ENCODE peak calls at places on chromosome 19, in eight cellular contexts. One of them, this sample, is unnamed. For H3K4me1, the result is how much of the 10 kb centered on the place peaks cover.

GRCh38 chr19:38319421-38320258 is at the start of gene KCNK6:
- DNase-seq in thoracic aorta: no peak
- DNase-seq in BE2C: no peak
- DNase-seq in CD8-positive, alpha-beta T cell: peak
- DNase-seq in heart left ventricle: peak
- DNase-seq in right cardiac atrium: peak
- DNase-seq in heart right ventricle: peak
- DNase-seq in body of pancreas: peak
- DNase-seq in this sample: peak

GRCh38 chr19:38993271-38993670 is 17.7 kb upstream of the FBXO17 start:
- DNase-seq in body of pancreas: no peak
- DNase-seq in thoracic aorta: no peak
- DNase-seq in heart right ventricle: no peak
- DNase-seq in right cardiac atrium: no peak
- DNase-seq in CD8-positive, alpha-beta T cell: no peak
- DNase-seq in heart left ventricle: no peak
- DNase-seq in BE2C: no peak
- DNase-seq in this sample: no peak

GRCh38 chr19:53808710-53809125 is 15.4 kb downstream of the NLRP12 start:
- DNase-seq in heart right ventricle: no peak
- DNase-seq in CD8-positive, alpha-beta T cell: no peak
- DNase-seq in thoracic aorta: no peak
- DNase-seq in BE2C: no peak
- DNase-seq in right cardiac atrium: no peak
- DNase-seq in heart left ventricle: no peak
- DNase-seq in body of pancreas: no peak
- DNase-seq in this sample: no peak

GRCh38 chr19:45553464-45553863 is 31.1 kb downstream of the OPA3 start:
- DNase-seq in CD8-positive, alpha-beta T cell: no peak
- DNase-seq in right cardiac atrium: no peak
- DNase-seq in thoracic aorta: no peak
- DNase-seq in body of pancreas: peak
- DNase-seq in heart right ventricle: no peak
- DNase-seq in heart left ventricle: no peak
- DNase-seq in BE2C: peak
- DNase-seq in this sample: no peak

GRCh38 chr19:662207-662961 is 630 bp downstream of the RNF126 start:
- DNase-seq in heart right ventricle: no peak
- DNase-seq in heart left ventricle: peak
- DNase-seq in right cardiac atrium: no peak
- DNase-seq in CD8-positive, alpha-beta T cell: peak
- DNase-seq in thoracic aorta: no peak
- DNase-seq in body of pancreas: peak
- DNase-seq in BE2C: peak
- DNase-seq in this sample: no peak

GRCh38 chr19:58381460-58382220 is 810 bp upstream of the ZNF837 start:
- DNase-seq in right cardiac atrium: peak
- DNase-seq in heart left ventricle: no peak
- DNase-seq in thoracic aorta: no peak
- DNase-seq in BE2C: no peak
- DNase-seq in body of pancreas: no peak
- DNase-seq in CD8-positive, alpha-beta T cell: no peak
- DNase-seq in heart right ventricle: no peak
- DNase-seq in this sample: peak

GRCh38 chr19:44356383-44357111 is at the start of gene ZNF112:
- DNase-seq in thoracic aorta: peak
- DNase-seq in BE2C: peak
- DNase-seq in body of pancreas: peak
- DNase-seq in heart left ventricle: peak
- DNase-seq in right cardiac atrium: peak
- DNase-seq in CD8-positive, alpha-beta T cell: no peak
- DNase-seq in heart right ventricle: peak
- DNase-seq in this sample: peak

GRCh38 chr19:6740589-6741348 is 1.3 kb downstream of the TRIP10 start:
- DNase-seq in thoracic aorta: no peak
- DNase-seq in BE2C: no peak
- DNase-seq in right cardiac atrium: peak
- DNase-seq in body of pancreas: peak
- DNase-seq in heart left ventricle: peak
- DNase-seq in heart right ventricle: peak
- DNase-seq in CD8-positive, alpha-beta T cell: peak
- DNase-seq in this sample: no peak

GRCh38 chr19:39558623-39559117 is 18.7 kb upstream of the EID2 start:
- DNase-seq in thoracic aorta: no peak
- DNase-seq in BE2C: no peak
- DNase-seq in CD8-positive, alpha-beta T cell: no peak
- DNase-seq in heart right ventricle: no peak
- DNase-seq in right cardiac atrium: no peak
- DNase-seq in heart left ventricle: no peak
- DNase-seq in body of pancreas: no peak
- DNase-seq in this sample: no peak

GRCh38 chr19:14404322-14404721 is 14.8 kb downstream of the DDX39A start:
- DNase-seq in BE2C: no peak
- DNase-seq in heart right ventricle: no peak
- DNase-seq in right cardiac atrium: no peak
- DNase-seq in body of pancreas: no peak
- DNase-seq in CD8-positive, alpha-beta T cell: no peak
- DNase-seq in heart left ventricle: no peak
- DNase-seq in thoracic aorta: no peak
- DNase-seq in this sample: no peak

GRCh38 chr19:42197375-42197817 is 20.1 kb downstream of the DEDD2 start:
- DNase-seq in thoracic aorta: no peak
- DNase-seq in body of pancreas: no peak
- DNase-seq in heart left ventricle: no peak
- DNase-seq in BE2C: no peak
- DNase-seq in right cardiac atrium: no peak
- DNase-seq in heart right ventricle: no peak
- DNase-seq in CD8-positive, alpha-beta T cell: no peak
- DNase-seq in this sample: no peak

GRCh38 chr19:31350033-31350692 is 927 bp upstream of the TSHZ3 start:
- DNase-seq in BE2C: no peak
- DNase-seq in body of pancreas: no peak
- DNase-seq in CD8-positive, alpha-beta T cell: no peak
- DNase-seq in thoracic aorta: no peak
- DNase-seq in heart right ventricle: peak
- DNase-seq in right cardiac atrium: peak
- DNase-seq in heart left ventricle: peak
- DNase-seq in this sample: no peak

GRCh38 chr19:45637890-45638667 is 1.1 kb downstream of the EML2 start:
- DNase-seq in CD8-positive, alpha-beta T cell: no peak
- DNase-seq in body of pancreas: peak
- DNase-seq in thoracic aorta: no peak
- DNase-seq in right cardiac atrium: peak
- DNase-seq in BE2C: no peak
- DNase-seq in heart right ventricle: no peak
- DNase-seq in heart left ventricle: no peak
- DNase-seq in this sample: no peak

GRCh38 chr19:38394488-38394887 is 6.0 kb downstream of the SPRED3 start:
- DNase-seq in BE2C: no peak
- DNase-seq in heart right ventricle: no peak
- DNase-seq in heart left ventricle: no peak
- DNase-seq in right cardiac atrium: no peak
- DNase-seq in body of pancreas: no peak
- DNase-seq in CD8-positive, alpha-beta T cell: peak
- DNase-seq in thoracic aorta: no peak
- DNase-seq in this sample: no peak

GRCh38 chr19:46725859-46726393 is 9.0 kb upstream of the PRKD2 start:
- DNase-seq in thoracic aorta: no peak
- DNase-seq in right cardiac atrium: peak
- DNase-seq in heart right ventricle: no peak
- DNase-seq in heart left ventricle: no peak
- DNase-seq in CD8-positive, alpha-beta T cell: no peak
- DNase-seq in body of pancreas: no peak
- DNase-seq in BE2C: no peak
- DNase-seq in this sample: no peak

GRCh38 chr19:46725036-46725820 is 8.3 kb upstream of the PRKD2 start:
- DNase-seq in BE2C: no peak
- DNase-seq in thoracic aorta: no peak
- DNase-seq in body of pancreas: no peak
- DNase-seq in right cardiac atrium: peak
- DNase-seq in heart left ventricle: no peak
- DNase-seq in heart right ventricle: no peak
- DNase-seq in CD8-positive, alpha-beta T cell: no peak
- DNase-seq in this sample: peak

GRCh38 chr19:46723023-46723461 is 6.1 kb upstream of the PRKD2 start:
- DNase-seq in heart left ventricle: no peak
- DNase-seq in body of pancreas: no peak
- DNase-seq in BE2C: no peak
- DNase-seq in heart right ventricle: no peak
- DNase-seq in CD8-positive, alpha-beta T cell: no peak
- DNase-seq in thoracic aorta: no peak
- DNase-seq in right cardiac atrium: peak
- DNase-seq in this sample: no peak

GRCh38 chr19:46723471-46723870 is 6.6 kb upstream of the PRKD2 start:
- DNase-seq in heart right ventricle: no peak
- DNase-seq in BE2C: no peak
- DNase-seq in body of pancreas: no peak
- DNase-seq in CD8-positive, alpha-beta T cell: no peak
- DNase-seq in thoracic aorta: no peak
- DNase-seq in heart left ventricle: no peak
- DNase-seq in right cardiac atrium: no peak
- DNase-seq in this sample: no peak

DNA sequence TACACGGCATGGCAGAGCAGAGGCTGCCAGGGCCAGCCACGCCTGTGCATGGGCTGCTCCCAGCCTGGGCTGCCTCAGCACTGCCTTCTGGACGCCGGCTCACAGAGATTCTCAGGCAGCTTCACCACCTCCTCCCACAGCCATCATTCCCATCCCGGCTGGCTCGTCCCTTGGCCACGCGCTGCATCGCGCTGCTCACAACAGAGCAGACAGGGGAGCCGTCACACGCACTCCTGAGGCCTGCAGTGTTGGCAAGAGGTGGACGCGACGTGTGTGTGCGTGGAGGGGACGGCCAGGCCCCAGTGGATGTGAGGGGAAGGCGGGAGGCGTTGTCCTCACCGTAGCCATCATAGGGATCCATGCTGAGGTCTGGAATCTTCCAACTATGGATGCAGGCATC is 7.6 kb upstream of the PRKD2 start:
- DNase-seq in right cardiac atrium: peak
- DNase-seq in body of pancreas: no peak
- DNase-seq in BE2C: no peak
- DNase-seq in heart left ventricle: no peak
- DNase-seq in thoracic aorta: no peak
- DNase-seq in CD8-positive, alpha-beta T cell: no peak
- DNase-seq in heart right ventricle: no peak
- DNase-seq in this sample: no peak
- H3K4me1 ChIP-seq in right cardiac atrium: under half
- H3K4me1 ChIP-seq in body of pancreas: under half
- H3K4me1 ChIP-seq in BE2C: under half
- H3K4me1 ChIP-seq in heart left ventricle: under half
- H3K4me1 ChIP-seq in thoracic aorta: under half
- H3K4me1 ChIP-seq in CD8-positive, alpha-beta T cell: under half
- H3K4me1 ChIP-seq in heart right ventricle: under half
- H3K4me1 ChIP-seq in this sample: under half

GRCh38 chr19:40716031-40716654 is 543 bp downstream of the COQ8B start:
- DNase-seq in heart left ventricle: no peak
- DNase-seq in body of pancreas: peak
- DNase-seq in CD8-positive, alpha-beta T cell: peak
- DNase-seq in BE2C: peak
- DNase-seq in heart right ventricle: no peak
- DNase-seq in thoracic aorta: peak
- DNase-seq in right cardiac atrium: no peak
- DNase-seq in this sample: peak

GRCh38 chr19:40713939-40714338 is 2.7 kb downstream of the COQ8B start:
- DNase-seq in body of pancreas: no peak
- DNase-seq in BE2C: no peak
- DNase-seq in heart left ventricle: no peak
- DNase-seq in CD8-positive, alpha-beta T cell: no peak
- DNase-seq in thoracic aorta: no peak
- DNase-seq in heart right ventricle: no peak
- DNase-seq in right cardiac atrium: no peak
- DNase-seq in this sample: no peak

GRCh38 chr19:40716655-40717324 is at the start of the genes COQ8B and ITPKC:
- DNase-seq in heart left ventricle: peak
- DNase-seq in heart right ventricle: peak
- DNase-seq in right cardiac atrium: peak
- DNase-seq in CD8-positive, alpha-beta T cell: peak
- DNase-seq in thoracic aorta: peak
- DNase-seq in BE2C: peak
- DNase-seq in body of pancreas: peak
- DNase-seq in this sample: peak

GRCh38 chr19:40717325-40717879 is 490 bp downstream of the ITPKC start:
- DNase-seq in BE2C: no peak
- DNase-seq in CD8-positive, alpha-beta T cell: peak
- DNase-seq in heart right ventricle: peak
- DNase-seq in heart left ventricle: no peak
- DNase-seq in thoracic aorta: no peak
- DNase-seq in right cardiac atrium: no peak
- DNase-seq in body of pancreas: no peak
- DNase-seq in this sample: no peak

GRCh38 chr19:40714519-40715299 is 2.0 kb downstream of the COQ8B start:
- DNase-seq in CD8-positive, alpha-beta T cell: peak
- DNase-seq in thoracic aorta: peak
- DNase-seq in BE2C: peak
- DNase-seq in right cardiac atrium: peak
- DNase-seq in body of pancreas: peak
- DNase-seq in heart left ventricle: peak
- DNase-seq in heart right ventricle: peak
- DNase-seq in this sample: peak
- H3K4me1 ChIP-seq in CD8-positive, alpha-beta T cell: half or more
- H3K4me1 ChIP-seq in thoracic aorta: under half
- H3K4me1 ChIP-seq in BE2C: under half
- H3K4me1 ChIP-seq in right cardiac atrium: under half
- H3K4me1 ChIP-seq in body of pancreas: under half
- H3K4me1 ChIP-seq in heart left ventricle: under half
- H3K4me1 ChIP-seq in heart right ventricle: half or more
- H3K4me1 ChIP-seq in this sample: under half

DNA sequence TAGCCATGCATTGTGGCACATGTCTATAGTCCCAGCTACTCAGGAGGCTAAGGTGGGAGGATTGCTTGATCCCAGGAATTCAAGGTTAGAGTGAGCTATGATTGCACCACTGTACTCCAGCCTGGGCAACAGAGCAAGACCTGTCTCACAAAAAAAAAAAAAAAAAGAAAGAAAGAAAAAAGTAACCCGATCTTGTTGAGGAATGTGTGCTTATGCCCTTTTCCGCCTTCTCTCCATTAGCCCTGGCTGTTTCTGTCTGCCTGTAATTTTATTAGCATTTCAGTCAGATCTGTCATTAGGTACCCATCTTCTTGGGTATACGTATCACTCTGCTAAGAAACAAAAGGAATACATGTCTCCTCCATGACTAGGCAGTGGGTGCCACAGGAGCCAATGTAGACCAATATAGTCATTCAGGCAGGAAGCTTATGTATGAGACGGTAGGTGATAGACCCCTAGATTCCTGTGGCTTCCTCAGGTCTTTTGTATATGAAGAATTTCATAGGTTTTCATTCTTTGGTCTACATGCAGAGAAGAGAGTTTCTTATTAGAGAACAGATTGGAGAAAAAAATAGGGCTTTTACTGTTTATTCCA is 59.6 kb upstream of the NPAS1 start:
- DNase-seq in heart left ventricle: no peak
- DNase-seq in CD8-positive, alpha-beta T cell: no peak
- DNase-seq in heart right ventricle: no peak
- DNase-seq in body of pancreas: no peak
- DNase-seq in thoracic aorta: no peak
- DNase-seq in right cardiac atrium: no peak
- DNase-seq in BE2C: no peak
- DNase-seq in this sample: no peak
- H3K4me1 ChIP-seq in heart left ventricle: under half
- H3K4me1 ChIP-seq in CD8-positive, alpha-beta T cell: under half
- H3K4me1 ChIP-seq in heart right ventricle: under half
- H3K4me1 ChIP-seq in body of pancreas: under half
- H3K4me1 ChIP-seq in thoracic aorta: under half
- H3K4me1 ChIP-seq in right cardiac atrium: under half
- H3K4me1 ChIP-seq in BE2C: under half
- H3K4me1 ChIP-seq in this sample: under half

GRCh38 chr19:50377051-50377441 is 789 bp downstream of the NR1H2 start:
- DNase-seq in thoracic aorta: no peak
- DNase-seq in heart left ventricle: peak
- DNase-seq in CD8-positive, alpha-beta T cell: peak
- DNase-seq in right cardiac atrium: peak
- DNase-seq in body of pancreas: peak
- DNase-seq in heart right ventricle: no peak
- DNase-seq in BE2C: no peak
- DNase-seq in this sample: no peak
- H3K4me1 ChIP-seq in thoracic aorta: under half
- H3K4me1 ChIP-seq in heart left ventricle: under half
- H3K4me1 ChIP-seq in CD8-positive, alpha-beta T cell: under half
- H3K4me1 ChIP-seq in right cardiac atrium: under half
- H3K4me1 ChIP-seq in body of pancreas: under half
- H3K4me1 ChIP-seq in heart right ventricle: under half
- H3K4me1 ChIP-seq in BE2C: under half
- H3K4me1 ChIP-seq in this sample: under half